ENCODE peak calls at places on chromosomes 16 and 17, in six cellular contexts. One of them, this sample, is unnamed.

GRCh38 chr17:32590974-32591373 is 104.2 kb downstream of the CDK5R1 start:
- DNase-seq in transverse colon: no peak
- DNase-seq in PC-9: no peak
- DNase-seq in NT2/D1: no peak
- DNase-seq in brain microvascular endothelial cell: no peak
- DNase-seq in bronchial epithelial cell: no peak
- DNase-seq in this sample: no peak

GRCh38 chr17:35540589-35541404 is 3.3 kb upstream of the SLFN12L start:
- DNase-seq in brain microvascular endothelial cell: peak
- DNase-seq in transverse colon: peak
- DNase-seq in bronchial epithelial cell: peak
- DNase-seq in NT2/D1: no peak
- DNase-seq in PC-9: peak
- DNase-seq in this sample: peak

GRCh38 chr17:21033350-21033749 is 9.5 kb downstream of the USP22 start:
- DNase-seq in brain microvascular endothelial cell: no peak
- DNase-seq in NT2/D1: no peak
- DNase-seq in bronchial epithelial cell: peak
- DNase-seq in PC-9: no peak
- DNase-seq in transverse colon: no peak
- DNase-seq in this sample: no peak

GRCh38 chr17:65064452-65065019 is 8.0 kb upstream of the GNA13 start:
- DNase-seq in bronchial epithelial cell: peak
- DNase-seq in brain microvascular endothelial cell: peak
- DNase-seq in NT2/D1: no peak
- DNase-seq in PC-9: peak
- DNase-seq in transverse colon: no peak
- DNase-seq in this sample: no peak

GRCh38 chr17:80898706-80899105 is 92.9 kb upstream of the CHMP6 start:
- DNase-seq in brain microvascular endothelial cell: no peak
- DNase-seq in transverse colon: no peak
- DNase-seq in bronchial epithelial cell: no peak
- DNase-seq in NT2/D1: no peak
- DNase-seq in PC-9: no peak
- DNase-seq in this sample: no peak

GRCh38 chr17:37067555-37068111 is 118.9 kb downstream of the AATF start:
- DNase-seq in PC-9: peak
- DNase-seq in bronchial epithelial cell: peak
- DNase-seq in NT2/D1: no peak
- DNase-seq in transverse colon: peak
- DNase-seq in brain microvascular endothelial cell: peak
- DNase-seq in this sample: peak

GRCh38 chr17:82497483-82498405 is 21.8 kb upstream of the FOXK2 start:
- DNase-seq in PC-9: peak
- DNase-seq in NT2/D1: no peak
- DNase-seq in brain microvascular endothelial cell: peak
- DNase-seq in bronchial epithelial cell: peak
- DNase-seq in transverse colon: peak
- DNase-seq in this sample: no peak

GRCh38 chr17:4043862-4044261 is 79.6 kb upstream of the ATP2A3 start:
- DNase-seq in transverse colon: peak
- DNase-seq in NT2/D1: no peak
- DNase-seq in PC-9: no peak
- DNase-seq in brain microvascular endothelial cell: no peak
- DNase-seq in bronchial epithelial cell: no peak
- DNase-seq in this sample: no peak

GRCh38 chr16:84820305-84820684 is 510 bp downstream of the CRISPLD2 start:
- DNase-seq in bronchial epithelial cell: no peak
- DNase-seq in transverse colon: no peak
- DNase-seq in brain microvascular endothelial cell: no peak
- DNase-seq in NT2/D1: no peak
- DNase-seq in PC-9: no peak
- DNase-seq in this sample: no peak

GRCh38 chr17:31672161-31672819 is 186.8 kb downstream of the COPRS start:
- DNase-seq in NT2/D1: no peak
- DNase-seq in bronchial epithelial cell: no peak
- DNase-seq in transverse colon: no peak
- DNase-seq in brain microvascular endothelial cell: no peak
- DNase-seq in PC-9: no peak
- DNase-seq in this sample: no peak

GRCh38 chr16:46822270-46822669 is 8.7 kb downstream of the C16orf87 start:
- DNase-seq in transverse colon: no peak
- DNase-seq in bronchial epithelial cell: no peak
- DNase-seq in PC-9: no peak
- DNase-seq in brain microvascular endothelial cell: peak
- DNase-seq in NT2/D1: no peak
- DNase-seq in this sample: no peak

GRCh38 chr17:71055128-71055527 is 885.8 kb downstream of the KCNJ2 start:
- DNase-seq in transverse colon: no peak
- DNase-seq in PC-9: no peak
- DNase-seq in bronchial epithelial cell: peak
- DNase-seq in brain microvascular endothelial cell: peak
- DNase-seq in NT2/D1: no peak
- DNase-seq in this sample: no peak

GRCh38 chr17:37358098-37358829 is 17.5 kb upstream of the C17orf78 start:
- DNase-seq in transverse colon: peak
- DNase-seq in brain microvascular endothelial cell: peak
- DNase-seq in NT2/D1: peak
- DNase-seq in bronchial epithelial cell: peak
- DNase-seq in PC-9: peak
- DNase-seq in this sample: peak

GRCh38 chr16:27369806-27370205 is 32.2 kb upstream of the IL21R start:
- DNase-seq in brain microvascular endothelial cell: peak
- DNase-seq in NT2/D1: no peak
- DNase-seq in bronchial epithelial cell: no peak
- DNase-seq in transverse colon: no peak
- DNase-seq in PC-9: no peak
- DNase-seq in this sample: no peak

GRCh38 chr17:36057900-36058299 is 6.2 kb upstream of the CCL18 start:
- DNase-seq in brain microvascular endothelial cell: no peak
- DNase-seq in bronchial epithelial cell: no peak
- DNase-seq in PC-9: no peak
- DNase-seq in transverse colon: no peak
- DNase-seq in NT2/D1: no peak
- DNase-seq in this sample: no peak

GRCh38 chr17:29620271-29620670 is 2.4 kb downstream of the CORO6 start:
- DNase-seq in NT2/D1: peak
- DNase-seq in transverse colon: no peak
- DNase-seq in PC-9: peak
- DNase-seq in bronchial epithelial cell: peak
- DNase-seq in brain microvascular endothelial cell: no peak
- DNase-seq in this sample: no peak

GRCh38 chr17:34146440-34147043 is 108.5 kb upstream of the CCL2 start:
- DNase-seq in bronchial epithelial cell: peak
- DNase-seq in transverse colon: peak
- DNase-seq in NT2/D1: peak
- DNase-seq in PC-9: peak
- DNase-seq in brain microvascular endothelial cell: no peak
- DNase-seq in this sample: no peak

GRCh38 chr17:57016066-57016763 is 38.3 kb downstream of the SCPEP1 start:
- DNase-seq in PC-9: no peak
- DNase-seq in brain microvascular endothelial cell: no peak
- DNase-seq in bronchial epithelial cell: no peak
- DNase-seq in NT2/D1: peak
- DNase-seq in transverse colon: no peak
- DNase-seq in this sample: no peak

GRCh38 chr16:49150341-49150740 is 131.3 kb downstream of the CBLN1 start:
- DNase-seq in NT2/D1: no peak
- DNase-seq in brain microvascular endothelial cell: no peak
- DNase-seq in PC-9: no peak
- DNase-seq in transverse colon: no peak
- DNase-seq in bronchial epithelial cell: no peak
- DNase-seq in this sample: no peak

GRCh38 chr17:2412561-2413021 is 11.7 kb upstream of the MNT start:
- DNase-seq in brain microvascular endothelial cell: no peak
- DNase-seq in PC-9: no peak
- DNase-seq in NT2/D1: no peak
- DNase-seq in transverse colon: no peak
- DNase-seq in bronchial epithelial cell: no peak
- DNase-seq in this sample: no peak

GRCh38 chr17:57570740-57571344 is 174.3 kb downstream of the CCDC182 start:
- DNase-seq in brain microvascular endothelial cell: no peak
- DNase-seq in PC-9: no peak
- DNase-seq in transverse colon: no peak
- DNase-seq in bronchial epithelial cell: no peak
- DNase-seq in NT2/D1: no peak
- DNase-seq in this sample: no peak

GRCh38 chr16:49695782-49696413 is 160.0 kb downstream of the ZNF423 start:
- DNase-seq in brain microvascular endothelial cell: no peak
- DNase-seq in NT2/D1: peak
- DNase-seq in bronchial epithelial cell: no peak
- DNase-seq in PC-9: no peak
- DNase-seq in transverse colon: no peak
- DNase-seq in this sample: no peak

GRCh38 chr17:48023408-48024148 is 14.0 kb downstream of the COPZ2 start:
- DNase-seq in NT2/D1: peak
- DNase-seq in PC-9: peak
- DNase-seq in transverse colon: peak
- DNase-seq in brain microvascular endothelial cell: no peak
- DNase-seq in bronchial epithelial cell: peak
- DNase-seq in this sample: no peak

GRCh38 chr17:31537558-31537957 is 146.1 kb downstream of the RAB11FIP4 start:
- DNase-seq in bronchial epithelial cell: peak
- DNase-seq in brain microvascular endothelial cell: no peak
- DNase-seq in PC-9: no peak
- DNase-seq in NT2/D1: no peak
- DNase-seq in transverse colon: peak
- DNase-seq in this sample: no peak

GRCh38 chr16:8948069-8948593 is 15.6 kb downstream of the USP7 start:
- DNase-seq in brain microvascular endothelial cell: no peak
- DNase-seq in bronchial epithelial cell: no peak
- DNase-seq in transverse colon: no peak
- DNase-seq in NT2/D1: no peak
- DNase-seq in PC-9: no peak
- DNase-seq in this sample: no peak

GRCh38 chr17:35808240-35808961 is 883 bp upstream of the TAF15 start:
- DNase-seq in PC-9: no peak
- DNase-seq in NT2/D1: no peak
- DNase-seq in transverse colon: no peak
- DNase-seq in brain microvascular endothelial cell: no peak
- DNase-seq in bronchial epithelial cell: no peak
- DNase-seq in this sample: no peak

GRCh38 chr17:37299257-37299985 is 76.4 kb upstream of the C17orf78 start:
- DNase-seq in PC-9: no peak
- DNase-seq in bronchial epithelial cell: peak
- DNase-seq in NT2/D1: no peak
- DNase-seq in brain microvascular endothelial cell: no peak
- DNase-seq in transverse colon: no peak
- DNase-seq in this sample: no peak

GRCh38 chr17:62725791-62726249 is 82.3 kb downstream of the MARCHF10 start:
- DNase-seq in PC-9: peak
- DNase-seq in bronchial epithelial cell: peak
- DNase-seq in NT2/D1: no peak
- DNase-seq in brain microvascular endothelial cell: peak
- DNase-seq in transverse colon: no peak
- DNase-seq in this sample: no peak

GRCh38 chr17:41710472-41711090 is 1.6 kb upstream of the GAST start:
- DNase-seq in PC-9: no peak
- DNase-seq in bronchial epithelial cell: peak
- DNase-seq in transverse colon: no peak
- DNase-seq in brain microvascular endothelial cell: peak
- DNase-seq in NT2/D1: no peak
- DNase-seq in this sample: peak

GRCh38 chr17:52048503-52048902 is 110.0 kb downstream of the CA10 start:
- DNase-seq in brain microvascular endothelial cell: no peak
- DNase-seq in NT2/D1: no peak
- DNase-seq in PC-9: no peak
- DNase-seq in bronchial epithelial cell: no peak
- DNase-seq in transverse colon: no peak
- DNase-seq in this sample: no peak

GRCh38 chr17:46785696-46786095 is 32.8 kb downstream of the WNT3 start:
- DNase-seq in bronchial epithelial cell: no peak
- DNase-seq in transverse colon: no peak
- DNase-seq in PC-9: peak
- DNase-seq in NT2/D1: peak
- DNase-seq in brain microvascular endothelial cell: no peak
- DNase-seq in this sample: no peak

GRCh38 chr16:15054357-15055140 is 1.3 kb downstream of the NTAN1 start:
- DNase-seq in NT2/D1: no peak
- DNase-seq in PC-9: no peak
- DNase-seq in brain microvascular endothelial cell: no peak
- DNase-seq in bronchial epithelial cell: no peak
- DNase-seq in transverse colon: no peak
- DNase-seq in this sample: no peak
- H3K4me3 ChIP-seq in NT2/D1: peak
- H3K4me3 ChIP-seq in PC-9: peak
- H3K4me3 ChIP-seq in brain microvascular endothelial cell: peak
- H3K4me3 ChIP-seq in bronchial epithelial cell: peak
- H3K4me3 ChIP-seq in transverse colon: peak
- H3K4me3 ChIP-seq in this sample: peak

GRCh38 chr16:824601-825000 is 24.1 kb upstream of the GNG13 start:
- DNase-seq in PC-9: no peak
- DNase-seq in brain microvascular endothelial cell: no peak
- DNase-seq in NT2/D1: no peak
- DNase-seq in transverse colon: no peak
- DNase-seq in bronchial epithelial cell: no peak
- DNase-seq in this sample: no peak
- H3K4me3 ChIP-seq in PC-9: no peak
- H3K4me3 ChIP-seq in brain microvascular endothelial cell: no peak
- H3K4me3 ChIP-seq in NT2/D1: no peak
- H3K4me3 ChIP-seq in transverse colon: no peak
- H3K4me3 ChIP-seq in bronchial epithelial cell: no peak
- H3K4me3 ChIP-seq in this sample: no peak

GRCh38 chr16:2867987-2868789 is 10.2 kb upstream of the PRSS22 start:
- DNase-seq in transverse colon: peak
- DNase-seq in PC-9: peak
- DNase-seq in bronchial epithelial cell: peak
- DNase-seq in NT2/D1: peak
- DNase-seq in brain microvascular endothelial cell: peak
- DNase-seq in this sample: peak
- H3K4me3 ChIP-seq in transverse colon: peak
- H3K4me3 ChIP-seq in PC-9: peak
- H3K4me3 ChIP-seq in bronchial epithelial cell: peak
- H3K4me3 ChIP-seq in NT2/D1: peak
- H3K4me3 ChIP-seq in brain microvascular endothelial cell: peak
- H3K4me3 ChIP-seq in this sample: peak

DNA sequence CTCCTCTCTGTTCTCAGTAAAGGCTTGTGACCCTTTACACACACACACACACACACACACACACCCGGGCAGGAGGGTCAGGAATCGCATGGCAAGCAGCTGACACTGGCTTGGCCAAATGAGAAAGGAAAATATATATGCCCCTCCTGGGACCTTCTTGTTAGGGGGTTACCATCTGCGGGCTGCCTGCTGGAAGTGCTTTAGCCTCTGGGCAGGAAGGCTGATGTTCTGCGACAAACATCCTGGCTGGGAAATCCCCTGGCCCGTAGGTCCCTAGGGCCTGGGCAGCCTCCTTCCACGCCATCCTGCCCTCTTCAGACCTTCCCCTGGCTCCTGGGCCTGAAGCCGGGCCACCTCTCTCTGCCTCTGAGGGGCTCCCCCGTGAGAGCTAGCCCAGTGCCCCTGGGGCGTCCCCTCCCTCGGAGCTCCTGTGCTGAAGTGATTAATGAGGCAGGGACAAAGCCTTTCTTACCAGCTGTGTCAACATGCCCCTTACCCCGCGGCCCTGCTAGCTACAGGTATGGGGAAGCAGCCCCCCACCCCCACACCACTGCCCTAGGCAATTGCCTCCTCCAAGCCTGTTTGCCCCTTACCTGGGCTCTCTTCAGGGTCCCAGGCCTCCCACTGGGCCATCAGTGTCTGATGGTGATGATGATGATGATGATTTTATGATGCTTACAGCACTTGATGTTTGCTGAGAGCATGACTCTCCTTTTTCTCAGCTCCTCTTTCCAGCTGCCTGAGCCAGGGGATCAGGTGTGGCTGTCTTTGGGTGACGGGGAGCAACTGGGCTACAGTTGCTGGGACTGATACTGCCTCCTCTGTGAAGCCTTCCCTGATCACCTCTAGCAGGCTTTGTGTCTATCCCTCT is 32.8 kb upstream of the ETV4 start:
- DNase-seq in PC-9: peak
- DNase-seq in NT2/D1: no peak
- DNase-seq in transverse colon: no peak
- DNase-seq in brain microvascular endothelial cell: peak
- DNase-seq in bronchial epithelial cell: peak
- DNase-seq in this sample: no peak
- H3K4me3 ChIP-seq in PC-9: no peak
- H3K4me3 ChIP-seq in NT2/D1: no peak
- H3K4me3 ChIP-seq in transverse colon: no peak
- H3K4me3 ChIP-seq in brain microvascular endothelial cell: no peak
- H3K4me3 ChIP-seq in bronchial epithelial cell: no peak
- H3K4me3 ChIP-seq in this sample: no peak

This sample was measured in skeletal muscle cell.